ENCODE peak calls at places on chromosome 3, in six cellular contexts. One of them, this sample, is unnamed.

GRCh38 chr3:17820704-17821103 is 78.3 kb upstream of the TBC1D5 start:
- DNase-seq in fibroblast of lung: no peak
- DNase-seq in cardiac fibroblast: no peak
- DNase-seq in vagina: no peak
- DNase-seq in fibroblast of mammary gland: no peak
- DNase-seq in right atrium auricular region: no peak
- DNase-seq in this sample: no peak

GRCh38 chr3:46538803-46539442 is 27.2 kb downstream of the LRRC2 start:
- DNase-seq in fibroblast of mammary gland: peak; percentile 57
- DNase-seq in vagina: no peak
- DNase-seq in cardiac fibroblast: peak; percentile 41
- DNase-seq in right atrium auricular region: no peak
- DNase-seq in fibroblast of lung: peak; percentile 77
- DNase-seq in this sample: peak; percentile 95

GRCh38 chr3:174208161-174208560 is 651.0 kb upstream of the NAALADL2 start:
- DNase-seq in vagina: no peak
- DNase-seq in right atrium auricular region: no peak
- DNase-seq in cardiac fibroblast: no peak
- DNase-seq in fibroblast of mammary gland: no peak
- DNase-seq in fibroblast of lung: no peak
- DNase-seq in this sample: no peak

GRCh38 chr3:130490246-130490645 is 26.7 kb upstream of the COL6A6 start:
- DNase-seq in cardiac fibroblast: peak; percentile 33
- DNase-seq in right atrium auricular region: no peak
- DNase-seq in fibroblast of lung: no peak
- DNase-seq in vagina: no peak
- DNase-seq in fibroblast of mammary gland: peak; percentile 59
- DNase-seq in this sample: no peak

GRCh38 chr3:18809640-18810305 is 338.5 kb upstream of the KCNH8 start:
- DNase-seq in vagina: no peak
- DNase-seq in right atrium auricular region: no peak
- DNase-seq in cardiac fibroblast: peak; percentile 11
- DNase-seq in fibroblast of lung: no peak
- DNase-seq in fibroblast of mammary gland: peak; percentile 36
- DNase-seq in this sample: no peak

GRCh38 chr3:101928890-101929289 is 79.6 kb downstream of the NFKBIZ start:
- DNase-seq in fibroblast of mammary gland: peak; percentile 73
- DNase-seq in cardiac fibroblast: peak; percentile 47
- DNase-seq in fibroblast of lung: peak; percentile 55
- DNase-seq in vagina: no peak
- DNase-seq in right atrium auricular region: no peak
- DNase-seq in this sample: no peak

GRCh38 chr3:107220538-107220937 is 156.7 kb upstream of the CCDC54 start:
- DNase-seq in right atrium auricular region: no peak
- DNase-seq in cardiac fibroblast: peak; percentile 65
- DNase-seq in fibroblast of mammary gland: no peak
- DNase-seq in vagina: no peak
- DNase-seq in fibroblast of lung: no peak
- DNase-seq in this sample: no peak

GRCh38 chr3:172087198-172087597 is 47.8 kb downstream of the FNDC3B start:
- DNase-seq in right atrium auricular region: no peak
- DNase-seq in fibroblast of lung: no peak
- DNase-seq in cardiac fibroblast: peak; percentile 46
- DNase-seq in vagina: no peak
- DNase-seq in fibroblast of mammary gland: peak; percentile 55
- DNase-seq in this sample: no peak

GRCh38 chr3:7000501-7000900 is 139.6 kb downstream of the GRM7 start:
- DNase-seq in right atrium auricular region: no peak
- DNase-seq in fibroblast of mammary gland: no peak
- DNase-seq in fibroblast of lung: no peak
- DNase-seq in cardiac fibroblast: no peak
- DNase-seq in vagina: no peak
- DNase-seq in this sample: no peak

GRCh38 chr3:59510576-59510975 is 460.8 kb upstream of the CFAP20DC start:
- DNase-seq in fibroblast of mammary gland: peak; percentile 35
- DNase-seq in cardiac fibroblast: peak; percentile 5
- DNase-seq in vagina: no peak
- DNase-seq in right atrium auricular region: no peak
- DNase-seq in fibroblast of lung: no peak
- DNase-seq in this sample: no peak

GRCh38 chr3:52469001-52469400 is 13.6 kb downstream of the NISCH start:
- DNase-seq in cardiac fibroblast: no peak
- DNase-seq in right atrium auricular region: no peak
- DNase-seq in fibroblast of mammary gland: peak; percentile 34
- DNase-seq in fibroblast of lung: no peak
- DNase-seq in vagina: no peak
- DNase-seq in this sample: no peak

GRCh38 chr3:128804817-128805166 is 74.6 kb upstream of the ACAD9 start:
- DNase-seq in right atrium auricular region: no peak
- DNase-seq in vagina: no peak
- DNase-seq in fibroblast of mammary gland: peak; percentile 35
- DNase-seq in cardiac fibroblast: no peak
- DNase-seq in fibroblast of lung: no peak
- DNase-seq in this sample: no peak

GRCh38 chr3:87191175-87191574 is 35.9 kb upstream of the CHMP2B start:
- DNase-seq in vagina: no peak
- DNase-seq in right atrium auricular region: no peak
- DNase-seq in cardiac fibroblast: no peak
- DNase-seq in fibroblast of mammary gland: peak; percentile 28
- DNase-seq in fibroblast of lung: peak; percentile 12
- DNase-seq in this sample: no peak

GRCh38 chr3:28835751-28836150 is 445.1 kb upstream of the RBMS3 start:
- DNase-seq in right atrium auricular region: no peak
- DNase-seq in vagina: no peak
- DNase-seq in cardiac fibroblast: no peak
- DNase-seq in fibroblast of mammary gland: no peak
- DNase-seq in fibroblast of lung: no peak
- DNase-seq in this sample: no peak

GRCh38 chr3:195208183-195208582 is 62.8 kb downstream of the XXYLT1 start:
- DNase-seq in fibroblast of mammary gland: no peak
- DNase-seq in right atrium auricular region: no peak
- DNase-seq in fibroblast of lung: no peak
- DNase-seq in vagina: peak; percentile 86
- DNase-seq in cardiac fibroblast: no peak
- DNase-seq in this sample: no peak
- H3K4me3 ChIP-seq in fibroblast of mammary gland: no peak overlapping the region
- H3K4me3 ChIP-seq in right atrium auricular region: no peak overlapping the region
- H3K4me3 ChIP-seq in fibroblast of lung: no peak overlapping the region
- H3K4me3 ChIP-seq in vagina: no peak overlapping the region
- H3K4me3 ChIP-seq in cardiac fibroblast: no peak overlapping the region
- H3K4me3 ChIP-seq in this sample: no peak overlapping the region

DNA sequence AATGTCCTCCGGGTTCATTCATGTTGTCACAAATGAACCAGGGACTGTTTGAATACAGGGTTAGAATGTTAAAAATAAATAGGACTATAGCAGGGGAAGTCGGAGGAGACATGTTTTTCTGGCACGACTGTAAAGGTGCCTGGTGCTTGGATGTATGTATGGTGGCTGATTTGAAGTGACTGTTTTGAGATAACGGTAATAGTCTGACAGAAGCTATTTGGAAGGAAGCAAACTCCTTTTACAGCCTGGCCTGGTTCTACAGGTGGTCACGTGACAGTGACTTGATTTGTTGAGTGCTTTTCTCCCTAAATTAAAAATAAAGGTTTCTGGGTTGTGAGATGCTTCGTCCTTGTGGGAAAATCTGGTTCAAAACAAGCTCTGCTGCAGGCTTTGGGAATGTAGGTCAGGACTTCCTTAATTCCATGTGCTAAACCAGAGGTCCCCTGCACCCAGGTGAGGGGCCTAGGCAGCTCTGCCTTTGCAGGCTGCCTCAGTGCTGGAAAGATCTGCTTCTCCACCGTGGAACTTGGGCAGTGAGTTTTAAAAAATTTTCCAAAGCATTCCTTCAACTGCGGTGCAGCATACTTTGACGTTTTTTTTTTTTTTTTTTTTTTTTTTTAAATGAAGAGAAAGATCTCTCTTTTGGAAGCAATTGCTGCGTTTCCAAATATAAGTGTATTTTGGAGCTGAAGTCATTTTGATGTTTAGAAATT is 30.7 kb downstream of the ITPR1 start:
- DNase-seq in fibroblast of lung: no peak
- DNase-seq in cardiac fibroblast: no peak
- DNase-seq in vagina: no peak
- DNase-seq in fibroblast of mammary gland: no peak
- DNase-seq in right atrium auricular region: no peak
- DNase-seq in this sample: no peak
- H3K4me3 ChIP-seq in fibroblast of lung: no peak overlapping the region
- H3K4me3 ChIP-seq in cardiac fibroblast: no peak overlapping the region
- H3K4me3 ChIP-seq in vagina: no peak overlapping the region
- H3K4me3 ChIP-seq in fibroblast of mammary gland: no peak overlapping the region
- H3K4me3 ChIP-seq in right atrium auricular region: no peak overlapping the region
- H3K4me3 ChIP-seq in this sample: no peak overlapping the region

GRCh38 chr3:147394168-147394941 is 12.0 kb downstream of the ZIC4 start:
- DNase-seq in vagina: peak; percentile 52
- DNase-seq in fibroblast of lung: no peak
- DNase-seq in right atrium auricular region: no peak
- DNase-seq in cardiac fibroblast: no peak
- DNase-seq in fibroblast of mammary gland: no peak
- DNase-seq in this sample: no peak
- H3K4me3 ChIP-seq in vagina: no peak overlapping the region
- H3K4me3 ChIP-seq in fibroblast of lung: no peak overlapping the region
- H3K4me3 ChIP-seq in right atrium auricular region: no peak overlapping the region
- H3K4me3 ChIP-seq in cardiac fibroblast: no peak overlapping the region
- H3K4me3 ChIP-seq in fibroblast of mammary gland: no peak overlapping the region
- H3K4me3 ChIP-seq in this sample: no peak overlapping the region

GRCh38 chr3:48038971-48039481 is 22.8 kb upstream of the MAP4 start:
- DNase-seq in right atrium auricular region: no peak
- DNase-seq in fibroblast of lung: no peak
- DNase-seq in cardiac fibroblast: peak; percentile 23
- DNase-seq in vagina: no peak
- DNase-seq in fibroblast of mammary gland: no peak
- DNase-seq in this sample: no peak
- H3K4me3 ChIP-seq in right atrium auricular region: no peak overlapping the region
- H3K4me3 ChIP-seq in fibroblast of lung: peak overlapping the region; percentile 14
- H3K4me3 ChIP-seq in cardiac fibroblast: no peak overlapping the region
- H3K4me3 ChIP-seq in vagina: no peak overlapping the region
- H3K4me3 ChIP-seq in fibroblast of mammary gland: no peak overlapping the region
- H3K4me3 ChIP-seq in this sample: no peak overlapping the region

GRCh38 chr3:56764184-56764583 is 37.6 kb downstream of the ARHGEF3 start:
- DNase-seq in vagina: peak; percentile 32
- DNase-seq in fibroblast of lung: no peak
- DNase-seq in cardiac fibroblast: no peak
- DNase-seq in fibroblast of mammary gland: no peak
- DNase-seq in right atrium auricular region: no peak
- DNase-seq in this sample: no peak
- H3K4me3 ChIP-seq in vagina: no peak overlapping the region
- H3K4me3 ChIP-seq in fibroblast of lung: no peak overlapping the region
- H3K4me3 ChIP-seq in cardiac fibroblast: no peak overlapping the region
- H3K4me3 ChIP-seq in fibroblast of mammary gland: no peak overlapping the region
- H3K4me3 ChIP-seq in right atrium auricular region: no peak overlapping the region
- H3K4me3 ChIP-seq in this sample: no peak overlapping the region

GRCh38 chr3:197260491-197261163 is 37.8 kb downstream of the DLG1 start:
- DNase-seq in cardiac fibroblast: no peak
- DNase-seq in fibroblast of lung: no peak
- DNase-seq in vagina: no peak
- DNase-seq in right atrium auricular region: no peak
- DNase-seq in fibroblast of mammary gland: no peak
- DNase-seq in this sample: no peak
- H3K4me3 ChIP-seq in cardiac fibroblast: no peak overlapping the region
- H3K4me3 ChIP-seq in fibroblast of lung: no peak overlapping the region
- H3K4me3 ChIP-seq in vagina: no peak overlapping the region
- H3K4me3 ChIP-seq in right atrium auricular region: no peak overlapping the region
- H3K4me3 ChIP-seq in fibroblast of mammary gland: no peak overlapping the region
- H3K4me3 ChIP-seq in this sample: no peak overlapping the region

GRCh38 chr3:169150343-169150742 is 513.2 kb downstream of the MECOM start:
- DNase-seq in fibroblast of mammary gland: no peak
- DNase-seq in right atrium auricular region: no peak
- DNase-seq in vagina: no peak
- DNase-seq in fibroblast of lung: no peak
- DNase-seq in cardiac fibroblast: no peak
- DNase-seq in this sample: no peak
- H3K4me3 ChIP-seq in fibroblast of mammary gland: no peak overlapping the region
- H3K4me3 ChIP-seq in right atrium auricular region: no peak overlapping the region
- H3K4me3 ChIP-seq in vagina: no peak overlapping the region
- H3K4me3 ChIP-seq in fibroblast of lung: no peak overlapping the region
- H3K4me3 ChIP-seq in cardiac fibroblast: no peak overlapping the region
- H3K4me3 ChIP-seq in this sample: no peak overlapping the region

DNA sequence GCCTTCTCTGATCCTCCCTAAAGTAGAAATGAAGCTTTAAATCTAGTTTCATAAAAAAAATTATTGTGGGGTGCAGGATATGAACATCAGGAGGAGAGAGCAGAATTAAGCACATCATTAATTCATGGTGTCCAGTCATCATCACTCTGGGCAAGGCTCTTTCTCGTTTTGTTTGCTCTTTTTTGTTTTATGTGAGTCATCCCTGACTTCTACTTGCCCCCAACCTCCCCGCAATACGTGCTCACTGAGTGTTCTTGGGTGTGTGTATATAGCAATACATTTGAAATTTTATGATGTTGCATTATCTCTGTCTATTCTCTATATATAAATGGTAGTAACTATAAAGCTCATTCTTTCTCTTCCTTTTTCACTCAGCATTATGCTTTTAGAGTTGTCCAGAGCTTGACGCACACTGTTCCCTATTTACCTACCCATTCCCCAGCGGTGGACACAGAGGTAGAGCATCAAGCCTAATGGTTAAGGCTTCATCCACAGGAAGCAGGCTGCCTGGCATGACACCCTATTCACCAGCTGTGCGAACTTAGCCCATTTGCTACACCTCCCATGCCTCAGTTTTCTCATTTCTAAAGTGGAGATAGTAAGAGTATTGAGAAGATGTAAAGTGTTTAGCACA is 72.3 kb downstream of the CD200R1L start:
- DNase-seq in vagina: no peak
- DNase-seq in fibroblast of mammary gland: peak; percentile 91
- DNase-seq in fibroblast of lung: peak; percentile 82
- DNase-seq in cardiac fibroblast: peak; percentile 63
- DNase-seq in right atrium auricular region: no peak
- DNase-seq in this sample: no peak
- H3K4me3 ChIP-seq in vagina: no peak overlapping the region
- H3K4me3 ChIP-seq in fibroblast of mammary gland: no peak overlapping the region
- H3K4me3 ChIP-seq in fibroblast of lung: no peak overlapping the region
- H3K4me3 ChIP-seq in cardiac fibroblast: no peak overlapping the region
- H3K4me3 ChIP-seq in right atrium auricular region: no peak overlapping the region
- H3K4me3 ChIP-seq in this sample: no peak overlapping the region